ENCODE peak calls at places on chromosomes 7 and 10, in nine cellular contexts. Q is stromal cell of bone marrow; E is ACHN; I is HFF-Myc; R is activated CD8-positive, alpha-beta memory T cell treated with anti-CD3 and anti-CD28 coated beads for 1 hour; T is NCI-H1105; Y is pulmonary artery endothelial cell; S is cerebellar cortex; N is AG04449. J is an unnamed sample.

GRCh38 chr7:120054376-120055100 is 218.4 kb upstream of the KCND2 start:
- DNase-seq in I (no peak), S (no peak), N (no peak), Q (no peak), T (no peak), Y (no peak), R (no peak), E (no peak), J (no peak)

GRCh38 chr10:29392376-29393021 is 103.6 kb downstream of the LYZL1 start:
- DNase-seq in Q (no peak), E (peak), R (peak), N (no peak), T (peak), Y (no peak), I (no peak), S (peak), J (peak)

GRCh38 chr7:67841896-67842295 is 845.3 kb downstream of the TYW1 start:
- DNase-seq in R (no peak), I (no peak), T (no peak), Q (no peak), Y (no peak), E (no peak), S (no peak), N (no peak), J (no peak)

GRCh38 chr7:103660455-103661371 is 214.7 kb upstream of the SLC26A5 start:
- DNase-seq in N (no peak), R (no peak), T (no peak), I (no peak), Y (peak), S (no peak), E (peak), Q (peak), J (no peak)

GRCh38 chr7:55308186-55308929 is 56.8 kb upstream of the LANCL2 start:
- DNase-seq in S (no peak), R (no peak), Q (peak), T (no peak), I (no peak), E (peak), N (peak), Y (no peak), J (no peak)

GRCh38 chr7:38675500-38676106 is 44.4 kb upstream of the AMPH start:
- DNase-seq in E (no peak), Q (no peak), I (no peak), S (peak), R (no peak), T (no peak), Y (no peak), N (no peak), J (no peak)

GRCh38 chr7:26375604-26376207 is 84.0 kb downstream of the SNX10 start:
- DNase-seq in N (no peak), T (peak), S (peak), I (no peak), R (no peak), Q (no peak), Y (no peak), E (peak), J (no peak)

GRCh38 chr7:99504281-99504602 is 220 bp upstream of the ZKSCAN5 start:
- DNase-seq in N (no peak), I (no peak), R (no peak), Q (no peak), Y (no peak), T (peak), E (peak), S (peak), J (no peak)

J was measured in COR-L47.